ENCODE peak calls at places on chromosomes 13 and 19, in ten cellular contexts. One of them, this sample, is unnamed.

GRCh38 chr19:10763399-10763798 is 45.5 kb downstream of the DNM2 start:
- DNase-seq in GM12865: no peak
- DNase-seq in cardiac muscle cell: no peak
- DNase-seq in A673: no peak
- DNase-seq in CD4-positive, alpha-beta T cell: no peak
- DNase-seq in cardiac fibroblast: no peak
- DNase-seq in fibroblast of lung: no peak
- DNase-seq in brain microvascular endothelial cell: no peak
- DNase-seq in uterus: no peak
- DNase-seq in GM06990: no peak
- DNase-seq in this sample: no peak

GRCh38 chr13:71374471-71375041 is 492.4 kb downstream of the DACH1 start:
- DNase-seq in cardiac fibroblast: peak
- DNase-seq in fibroblast of lung: peak
- DNase-seq in GM12865: no peak
- DNase-seq in CD4-positive, alpha-beta T cell: no peak
- DNase-seq in brain microvascular endothelial cell: no peak
- DNase-seq in uterus: no peak
- DNase-seq in A673: no peak
- DNase-seq in cardiac muscle cell: no peak
- DNase-seq in GM06990: no peak
- DNase-seq in this sample: no peak

GRCh38 chr19:37817180-37817911 is 38.0 kb upstream of the ZNF573 start:
- DNase-seq in CD4-positive, alpha-beta T cell: no peak
- DNase-seq in fibroblast of lung: peak
- DNase-seq in A673: peak
- DNase-seq in uterus: peak
- DNase-seq in cardiac fibroblast: peak
- DNase-seq in brain microvascular endothelial cell: peak
- DNase-seq in cardiac muscle cell: peak
- DNase-seq in GM06990: peak
- DNase-seq in GM12865: no peak
- DNase-seq in this sample: peak

GRCh38 chr13:111909971-111910671 is 156.8 kb upstream of the SOX1 start:
- DNase-seq in A673: no peak
- DNase-seq in GM06990: no peak
- DNase-seq in brain microvascular endothelial cell: no peak
- DNase-seq in cardiac fibroblast: no peak
- DNase-seq in CD4-positive, alpha-beta T cell: no peak
- DNase-seq in GM12865: no peak
- DNase-seq in uterus: no peak
- DNase-seq in fibroblast of lung: no peak
- DNase-seq in cardiac muscle cell: no peak
- DNase-seq in this sample: no peak

GRCh38 chr13:108895220-108895704 is 265.9 kb downstream of the MYO16 start:
- DNase-seq in uterus: no peak
- DNase-seq in A673: peak
- DNase-seq in brain microvascular endothelial cell: peak
- DNase-seq in GM12865: peak
- DNase-seq in cardiac muscle cell: peak
- DNase-seq in cardiac fibroblast: peak
- DNase-seq in GM06990: no peak
- DNase-seq in CD4-positive, alpha-beta T cell: no peak
- DNase-seq in fibroblast of lung: peak
- DNase-seq in this sample: no peak

GRCh38 chr19:38683393-38684077 is 36.1 kb downstream of the ACTN4 start:
- DNase-seq in cardiac fibroblast: peak
- DNase-seq in uterus: peak
- DNase-seq in A673: peak
- DNase-seq in cardiac muscle cell: peak
- DNase-seq in brain microvascular endothelial cell: peak
- DNase-seq in fibroblast of lung: peak
- DNase-seq in GM06990: no peak
- DNase-seq in CD4-positive, alpha-beta T cell: peak
- DNase-seq in GM12865: peak
- DNase-seq in this sample: peak

GRCh38 chr13:27455331-27455855 is 5.0 kb upstream of the MTIF3 start:
- DNase-seq in CD4-positive, alpha-beta T cell: no peak
- DNase-seq in uterus: no peak
- DNase-seq in GM12865: peak
- DNase-seq in A673: no peak
- DNase-seq in GM06990: peak
- DNase-seq in fibroblast of lung: no peak
- DNase-seq in brain microvascular endothelial cell: no peak
- DNase-seq in cardiac muscle cell: no peak
- DNase-seq in cardiac fibroblast: peak
- DNase-seq in this sample: no peak

GRCh38 chr13:99527346-99527745 is 26.1 kb downstream of the TM9SF2 start:
- DNase-seq in GM12865: no peak
- DNase-seq in brain microvascular endothelial cell: no peak
- DNase-seq in uterus: no peak
- DNase-seq in cardiac fibroblast: no peak
- DNase-seq in GM06990: no peak
- DNase-seq in A673: no peak
- DNase-seq in fibroblast of lung: no peak
- DNase-seq in cardiac muscle cell: no peak
- DNase-seq in CD4-positive, alpha-beta T cell: no peak
- DNase-seq in this sample: no peak

GRCh38 chr19:17294051-17294891 is 9.0 kb downstream of the ABHD8 start:
- DNase-seq in GM12865: peak
- DNase-seq in CD4-positive, alpha-beta T cell: peak
- DNase-seq in brain microvascular endothelial cell: no peak
- DNase-seq in uterus: no peak
- DNase-seq in cardiac muscle cell: peak
- DNase-seq in GM06990: peak
- DNase-seq in cardiac fibroblast: peak
- DNase-seq in fibroblast of lung: no peak
- DNase-seq in A673: no peak
- DNase-seq in this sample: no peak

GRCh38 chr19:6766357-6767080 is 716 bp downstream of the SH2D3A start:
- DNase-seq in cardiac muscle cell: no peak
- DNase-seq in CD4-positive, alpha-beta T cell: no peak
- DNase-seq in cardiac fibroblast: no peak
- DNase-seq in A673: no peak
- DNase-seq in brain microvascular endothelial cell: no peak
- DNase-seq in uterus: no peak
- DNase-seq in GM12865: no peak
- DNase-seq in fibroblast of lung: no peak
- DNase-seq in GM06990: no peak
- DNase-seq in this sample: no peak

GRCh38 chr19:6768236-6768785 is 1.1 kb upstream of the SH2D3A start:
- DNase-seq in brain microvascular endothelial cell: no peak
- DNase-seq in fibroblast of lung: no peak
- DNase-seq in CD4-positive, alpha-beta T cell: peak
- DNase-seq in cardiac fibroblast: no peak
- DNase-seq in GM12865: peak
- DNase-seq in cardiac muscle cell: no peak
- DNase-seq in uterus: no peak
- DNase-seq in GM06990: no peak
- DNase-seq in A673: no peak
- DNase-seq in this sample: no peak

GRCh38 chr19:6767081-6767356 is 216 bp downstream of the SH2D3A start:
- DNase-seq in A673: no peak
- DNase-seq in GM12865: peak
- DNase-seq in fibroblast of lung: no peak
- DNase-seq in GM06990: no peak
- DNase-seq in brain microvascular endothelial cell: no peak
- DNase-seq in CD4-positive, alpha-beta T cell: no peak
- DNase-seq in uterus: no peak
- DNase-seq in cardiac muscle cell: no peak
- DNase-seq in cardiac fibroblast: no peak
- DNase-seq in this sample: no peak

GRCh38 chr19:6767357-6768235 is at the start of gene SH2D3A:
- DNase-seq in brain microvascular endothelial cell: peak
- DNase-seq in fibroblast of lung: peak
- DNase-seq in cardiac muscle cell: peak
- DNase-seq in A673: peak
- DNase-seq in cardiac fibroblast: peak
- DNase-seq in CD4-positive, alpha-beta T cell: peak
- DNase-seq in uterus: peak
- DNase-seq in GM06990: peak
- DNase-seq in GM12865: peak
- DNase-seq in this sample: peak

GRCh38 chr19:6769006-6769637 is 1.9 kb upstream of the SH2D3A start:
- DNase-seq in brain microvascular endothelial cell: no peak
- DNase-seq in cardiac fibroblast: peak
- DNase-seq in A673: no peak
- DNase-seq in fibroblast of lung: no peak
- DNase-seq in GM06990: no peak
- DNase-seq in cardiac muscle cell: peak
- DNase-seq in uterus: no peak
- DNase-seq in CD4-positive, alpha-beta T cell: no peak
- DNase-seq in GM12865: peak
- DNase-seq in this sample: no peak
- TF ChIP-seq CTCF in brain microvascular endothelial cell: peak
- TF ChIP-seq CTCF in cardiac fibroblast: peak
- TF ChIP-seq CTCF in A673: peak
- TF ChIP-seq CTCF in fibroblast of lung: peak
- TF ChIP-seq CTCF in GM06990: peak
- TF ChIP-seq CTCF in cardiac muscle cell: peak
- TF ChIP-seq CTCF in uterus: no peak
- TF ChIP-seq CTCF in CD4-positive, alpha-beta T cell: peak
- TF ChIP-seq CTCF in GM12865: peak
- TF ChIP-seq CTCF in this sample: peak

DNA sequence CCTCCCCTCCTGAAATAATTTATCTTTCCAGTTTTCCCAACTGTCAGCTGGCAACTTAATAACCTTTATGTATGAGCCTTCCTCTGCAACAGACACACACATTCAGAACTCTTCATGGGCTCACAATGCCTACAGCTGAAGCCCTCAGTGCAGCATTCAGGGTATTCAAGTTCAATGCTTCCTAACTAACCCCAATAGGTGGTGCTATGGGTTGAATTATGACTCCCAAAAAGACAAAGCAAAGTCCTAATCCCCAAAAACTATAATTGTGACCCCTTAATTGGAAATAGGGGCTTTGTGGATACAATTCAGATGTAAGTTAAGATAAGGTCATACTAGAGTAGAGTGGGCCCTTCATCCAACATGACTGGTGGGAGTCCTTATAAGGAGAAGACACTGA is 202.2 kb downstream of the SUCLA2 start:
- DNase-seq in GM06990: no peak
- DNase-seq in cardiac fibroblast: peak
- DNase-seq in GM12865: peak
- DNase-seq in A673: peak
- DNase-seq in uterus: no peak
- DNase-seq in cardiac muscle cell: peak
- DNase-seq in brain microvascular endothelial cell: peak
- DNase-seq in CD4-positive, alpha-beta T cell: no peak
- DNase-seq in fibroblast of lung: peak
- DNase-seq in this sample: no peak
- TF ChIP-seq CTCF in GM06990: peak
- TF ChIP-seq CTCF in cardiac fibroblast: peak
- TF ChIP-seq CTCF in GM12865: peak
- TF ChIP-seq CTCF in A673: peak
- TF ChIP-seq CTCF in uterus: no peak
- TF ChIP-seq CTCF in cardiac muscle cell: peak
- TF ChIP-seq CTCF in brain microvascular endothelial cell: peak
- TF ChIP-seq CTCF in CD4-positive, alpha-beta T cell: no peak
- TF ChIP-seq CTCF in fibroblast of lung: peak
- TF ChIP-seq CTCF in this sample: no peak

DNA sequence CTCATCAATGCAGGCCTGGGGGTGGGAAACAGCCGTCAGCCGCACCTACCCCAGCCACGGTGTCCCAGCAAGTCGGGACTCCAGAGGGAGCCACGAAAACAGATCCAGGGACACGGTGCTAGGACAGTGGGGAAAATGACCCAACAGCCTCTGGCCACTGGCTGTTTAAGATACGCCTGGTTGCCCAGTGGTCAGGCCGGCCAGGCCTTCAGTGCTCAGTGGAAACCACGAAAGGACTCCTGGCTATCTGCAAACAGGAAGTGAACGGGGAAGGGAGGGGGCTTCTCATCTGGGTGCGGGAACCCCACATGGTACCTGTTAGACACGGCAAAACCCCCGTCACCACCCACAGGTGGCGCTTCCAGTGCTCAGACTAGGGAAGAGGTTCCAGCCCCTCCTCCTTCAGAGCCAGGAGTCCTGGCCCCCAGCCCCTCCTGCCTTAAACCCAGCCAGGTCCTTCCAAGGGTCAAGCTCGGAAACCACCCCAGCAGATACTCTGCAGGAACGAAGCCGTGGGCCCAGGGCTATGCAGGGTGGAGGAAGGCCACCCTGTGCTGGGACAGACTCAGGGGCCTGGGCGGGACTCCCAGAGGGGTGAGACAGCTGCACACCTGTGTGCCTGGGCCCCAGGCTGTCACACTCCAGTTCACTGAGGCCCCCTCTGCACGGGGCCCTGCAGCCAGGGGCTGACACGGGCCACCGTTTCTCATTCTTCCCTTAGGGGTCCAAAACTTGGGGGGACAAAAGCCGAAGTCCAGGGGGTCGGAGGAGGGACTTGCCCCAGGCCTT is 4.5 kb downstream of the PPP1R12C start:
- DNase-seq in CD4-positive, alpha-beta T cell: no peak
- DNase-seq in cardiac fibroblast: no peak
- DNase-seq in A673: no peak
- DNase-seq in fibroblast of lung: no peak
- DNase-seq in brain microvascular endothelial cell: no peak
- DNase-seq in GM12865: peak
- DNase-seq in GM06990: no peak
- DNase-seq in cardiac muscle cell: no peak
- DNase-seq in uterus: peak
- DNase-seq in this sample: no peak
- TF ChIP-seq CTCF in CD4-positive, alpha-beta T cell: no peak
- TF ChIP-seq CTCF in cardiac fibroblast: no peak
- TF ChIP-seq CTCF in A673: no peak
- TF ChIP-seq CTCF in fibroblast of lung: no peak
- TF ChIP-seq CTCF in brain microvascular endothelial cell: peak
- TF ChIP-seq CTCF in GM12865: peak
- TF ChIP-seq CTCF in GM06990: peak
- TF ChIP-seq CTCF in cardiac muscle cell: no peak
- TF ChIP-seq CTCF in uterus: no peak
- TF ChIP-seq CTCF in this sample: no peak

GRCh38 chr13:60426075-60426474 is 29.1 kb downstream of the TDRD3 start:
- DNase-seq in A673: no peak
- DNase-seq in cardiac fibroblast: no peak
- DNase-seq in fibroblast of lung: no peak
- DNase-seq in brain microvascular endothelial cell: no peak
- DNase-seq in cardiac muscle cell: no peak
- DNase-seq in uterus: no peak
- DNase-seq in CD4-positive, alpha-beta T cell: no peak
- DNase-seq in GM12865: no peak
- DNase-seq in GM06990: no peak
- DNase-seq in this sample: no peak

GRCh38 chr13:60427285-60427684 is 30.3 kb downstream of the TDRD3 start:
- DNase-seq in fibroblast of lung: no peak
- DNase-seq in GM12865: peak
- DNase-seq in cardiac muscle cell: no peak
- DNase-seq in CD4-positive, alpha-beta T cell: no peak
- DNase-seq in brain microvascular endothelial cell: no peak
- DNase-seq in uterus: no peak
- DNase-seq in A673: no peak
- DNase-seq in cardiac fibroblast: no peak
- DNase-seq in GM06990: peak
- DNase-seq in this sample: no peak

GRCh38 chr13:60431108-60431700 is 34.2 kb downstream of the TDRD3 start:
- DNase-seq in fibroblast of lung: peak
- DNase-seq in brain microvascular endothelial cell: peak
- DNase-seq in CD4-positive, alpha-beta T cell: no peak
- DNase-seq in cardiac muscle cell: peak
- DNase-seq in cardiac fibroblast: peak
- DNase-seq in uterus: no peak
- DNase-seq in GM06990: peak
- DNase-seq in A673: peak
- DNase-seq in GM12865: peak
- DNase-seq in this sample: no peak

GRCh38 chr13:60425332-60425731 is 28.3 kb downstream of the TDRD3 start:
- DNase-seq in GM12865: no peak
- DNase-seq in A673: no peak
- DNase-seq in uterus: no peak
- DNase-seq in brain microvascular endothelial cell: no peak
- DNase-seq in fibroblast of lung: no peak
- DNase-seq in cardiac fibroblast: no peak
- DNase-seq in GM06990: no peak
- DNase-seq in cardiac muscle cell: no peak
- DNase-seq in CD4-positive, alpha-beta T cell: no peak
- DNase-seq in this sample: no peak
- TF ChIP-seq CTCF in GM12865: no peak
- TF ChIP-seq CTCF in A673: no peak
- TF ChIP-seq CTCF in uterus: no peak
- TF ChIP-seq CTCF in brain microvascular endothelial cell: no peak
- TF ChIP-seq CTCF in fibroblast of lung: no peak
- TF ChIP-seq CTCF in cardiac fibroblast: no peak
- TF ChIP-seq CTCF in GM06990: no peak
- TF ChIP-seq CTCF in cardiac muscle cell: no peak
- TF ChIP-seq CTCF in CD4-positive, alpha-beta T cell: no peak
- TF ChIP-seq CTCF in this sample: no peak

This sample was measured in progenitor cell of endocrine pancreas.